ENCODE peak calls at places on chromosomes 11 and 22, in eight cellular contexts. O, F, X, M, W, S, D and E are unnamed samples.

GRCh38 chr11:32792948-32793475 is 1.4 kb downstream of the CCDC73 start:
- DNase-seq in O (peak; percentile 59), D (no peak), X (peak; percentile 52), S (peak; percentile 53), F (peak; percentile 77), M (peak; percentile 69), W (peak; percentile 57), E (peak; percentile 43)

GRCh38 chr22:41531736-41532477 is 12.4 kb downstream of the POLR3H start:
- DNase-seq in W (no peak), O (no peak), X (no peak), M (no peak), S (no peak), D (no peak), F (no peak), E (no peak)

GRCh38 chr11:124778281-124778680 is 16.2 kb upstream of the ESAM start:
- DNase-seq in X (no peak), W (no peak), S (no peak), O (no peak), D (no peak), F (no peak), M (no peak), E (no peak)

GRCh38 chr22:36036167-36036624 is 7.6 kb upstream of the RBFOX2 start:
- DNase-seq in O (no peak), X (no peak), M (no peak), F (no peak), W (no peak), S (no peak), D (no peak), E (no peak)

GRCh38 chr11:28289444-28289843 is 181.3 kb downstream of the METTL15 start:
- DNase-seq in S (no peak), W (no peak), X (no peak), O (no peak), F (no peak), M (no peak), D (no peak), E (no peak)

GRCh38 chr11:104625246-104625645 is 273.0 kb downstream of the CASP12 start:
- DNase-seq in X (no peak), M (no peak), O (no peak), W (peak; percentile 61), F (no peak), D (no peak), S (peak; percentile 41), E (no peak)

GRCh38 chr22:49266561-49267519 is 560.8 kb downstream of the BRD1 start:
- DNase-seq in W (no peak), M (no peak), S (no peak), O (no peak), F (no peak), X (no peak), D (peak; percentile 82), E (no peak)

GRCh38 chr11:33617672-33618362 is 82.8 kb downstream of the C11orf91 start:
- DNase-seq in O (no peak), F (no peak), M (no peak), S (no peak), W (peak; percentile 59), X (no peak), D (no peak), E (no peak)

GRCh38 chr11:101444851-101445250 is 139.0 kb downstream of the TRPC6 start:
- DNase-seq in W (no peak), X (no peak), O (no peak), F (no peak), D (no peak), M (no peak), S (no peak), E (no peak)

GRCh38 chr11:46999217-46999616 is 62.7 kb downstream of the CSTPP1 start:
- DNase-seq in W (no peak), S (no peak), M (no peak), F (no peak), D (no peak), X (no peak), O (no peak), E (no peak)

GRCh38 chr11:78063440-78064181 is at the start of gene THRSP:
- DNase-seq in M (peak; percentile 81), D (no peak), F (no peak), S (no peak), O (no peak), X (no peak), W (no peak), E (no peak)

GRCh38 chr11:6911946-6912345 is 8.9 kb upstream of the OR2D3 start:
- DNase-seq in F (no peak), O (no peak), W (peak; percentile 67), D (no peak), M (no peak), X (no peak), S (peak; percentile 80), E (no peak)

GRCh38 chr22:33922268-33922667 is 2.0 kb upstream of the LARGE1 start:
- DNase-seq in D (no peak), F (peak; percentile 53), O (peak; percentile 29), W (peak; percentile 37), S (peak; percentile 29), X (no peak), M (peak; percentile 46), E (no peak)

DNA sequence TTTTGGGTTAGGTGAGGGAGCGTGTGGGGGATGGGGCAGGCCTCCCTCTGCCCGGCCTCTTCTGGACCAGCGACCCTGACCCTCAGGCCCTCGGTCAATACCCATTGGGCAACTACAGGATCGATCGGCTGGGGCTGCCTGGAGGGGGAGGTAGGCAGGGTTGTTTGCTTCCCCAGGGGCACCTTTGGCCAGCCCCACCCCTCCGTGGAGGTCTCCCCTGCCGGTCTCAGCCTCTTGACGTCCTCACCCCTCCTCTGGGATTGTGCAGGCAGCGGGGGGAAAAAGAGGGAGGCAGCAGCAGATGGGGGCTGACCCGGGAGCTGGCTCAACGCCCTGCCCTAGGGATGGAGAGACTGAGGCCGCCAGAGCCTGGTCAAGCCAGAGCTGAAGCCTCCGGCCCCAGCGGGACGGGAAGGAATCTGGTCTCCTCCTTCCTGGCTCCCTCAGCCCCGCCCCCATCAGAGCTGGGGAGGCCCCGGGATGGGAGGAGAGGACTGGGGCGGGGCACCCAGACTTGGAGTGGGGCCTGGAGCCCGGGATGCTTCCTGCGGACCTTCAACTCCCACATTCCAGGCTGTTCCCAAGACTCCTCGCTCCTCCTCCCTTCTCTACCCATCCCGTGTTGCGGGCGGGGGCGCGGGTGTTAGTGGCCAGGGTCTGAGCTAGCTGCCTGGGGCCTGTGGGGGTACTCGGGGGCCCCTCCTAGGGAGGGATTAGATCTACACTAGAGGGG is 14.4 kb upstream of the CDC42EP1 start:
- DNase-seq in D (peak; percentile 99), M (peak; percentile 86), S (peak; percentile 99), O (peak; percentile 94), X (no peak), W (peak; percentile 95), F (peak; percentile 93), E (no peak)
- TF ChIP-seq CTCF in D (no peak), M (no peak), S (no peak), O (no peak), X (no peak), W (no peak), F (no peak), E (no peak)

DNA sequence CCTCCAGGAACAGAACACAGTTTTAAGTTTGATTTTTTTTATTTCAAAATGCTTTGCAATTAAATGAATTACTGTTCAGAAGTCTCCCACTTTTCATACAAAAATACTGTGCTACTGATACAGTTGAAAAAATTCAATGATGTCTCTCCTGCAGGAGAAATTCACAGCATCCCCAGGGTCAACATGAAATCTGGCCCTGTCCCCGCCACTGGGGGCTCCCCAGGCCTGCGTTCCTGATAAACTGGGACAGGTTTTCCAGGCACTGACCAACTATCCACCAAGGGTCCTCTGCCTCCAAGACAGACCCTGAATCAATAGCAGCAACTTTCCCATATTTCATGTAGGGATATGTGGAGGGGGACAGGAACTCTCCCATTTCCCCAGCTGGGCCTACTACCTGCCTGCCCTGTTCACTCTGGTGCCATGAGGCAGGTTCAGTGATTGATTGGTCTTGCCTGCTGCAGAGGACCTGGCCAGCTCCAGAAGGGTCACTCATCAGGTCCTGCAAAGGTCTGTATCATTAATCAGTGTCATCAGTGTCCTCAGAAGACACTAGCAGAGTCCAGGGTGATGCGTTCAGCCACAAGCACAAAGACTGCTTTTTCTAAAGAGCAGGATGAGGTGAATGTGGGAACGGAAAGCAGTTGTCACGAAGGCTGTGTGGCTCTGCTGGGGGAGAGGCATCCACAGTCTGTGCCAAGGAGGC is 43.4 kb downstream of the PISD start:
- DNase-seq in D (no peak), X (no peak), M (no peak), O (no peak), W (no peak), F (no peak), S (no peak), E (no peak)
- TF ChIP-seq CTCF in D (no peak), X (no peak), M (no peak), O (no peak), W (no peak), F (no peak), S (no peak), E (no peak)

GRCh38 chr11:63906087-63906486 is 10.9 kb downstream of the RCOR2 start:
- DNase-seq in X (no peak), S (no peak), M (no peak), D (no peak), O (no peak), F (no peak), W (no peak), E (no peak)

GRCh38 chr11:63905179-63905578 is 11.8 kb downstream of the RCOR2 start:
- DNase-seq in X (no peak), S (no peak), W (no peak), M (no peak), O (no peak), F (no peak), D (no peak), E (no peak)

GRCh38 chr11:63907063-63907462 is 9.9 kb downstream of the RCOR2 start:
- DNase-seq in D (no peak), M (no peak), X (no peak), W (no peak), S (no peak), F (no peak), O (no peak), E (peak; percentile 17)

GRCh38 chr11:63907808-63908530 is 9.0 kb downstream of the RCOR2 start:
- DNase-seq in F (peak; percentile 85), X (no peak), W (no peak), D (no peak), S (no peak), M (peak; percentile 81), O (no peak), E (peak; percentile 30)

GRCh38 chr11:63906585-63906984 is 10.4 kb downstream of the RCOR2 start:
- DNase-seq in M (no peak), X (peak; percentile 74), S (peak; percentile 32), D (no peak), O (no peak), W (peak; percentile 33), F (no peak), E (peak; percentile 70)
- TF ChIP-seq CTCF in M (no peak), X (peak; percentile 32), S (peak; percentile 14), D (peak; percentile 51), O (no peak), W (no peak), F (peak; percentile 12), E (no peak)

DNA sequence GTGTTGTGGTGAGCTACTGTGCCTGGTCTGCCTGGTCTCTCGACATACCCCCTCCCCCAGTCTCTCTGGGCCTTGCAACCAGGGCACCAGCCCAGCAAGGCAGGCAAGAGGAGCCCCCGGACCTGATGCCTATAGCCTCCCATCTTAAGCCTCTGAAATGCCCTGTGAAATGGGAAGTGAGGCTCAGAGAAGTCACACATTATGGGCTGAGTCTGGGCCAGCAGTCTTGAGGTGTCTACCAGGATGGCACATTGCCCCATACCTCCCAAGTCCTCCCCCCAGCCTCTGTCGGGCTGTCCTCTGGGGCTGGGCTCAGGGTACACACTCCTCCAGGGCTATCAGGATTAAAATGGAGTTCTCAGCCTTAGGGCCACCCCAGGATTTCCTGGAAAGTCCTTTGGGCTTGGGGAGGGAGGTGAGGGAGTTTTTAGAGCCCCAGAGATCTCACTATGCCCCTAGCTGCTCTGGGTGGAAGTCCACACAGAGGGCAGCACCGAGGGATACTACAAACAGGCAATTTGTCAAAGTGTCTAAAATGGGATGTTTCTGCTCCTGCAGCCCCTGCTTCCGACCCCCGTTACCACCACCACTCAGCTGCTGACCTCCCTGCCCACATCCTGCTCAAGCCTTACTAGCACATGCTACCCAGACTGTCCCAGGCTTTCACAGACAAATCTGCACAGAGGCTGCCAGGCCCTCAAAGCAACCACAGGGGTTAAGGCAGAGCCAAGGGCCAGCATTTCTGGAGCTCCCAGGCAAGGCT is 3.1 kb upstream of the SH3BP1 start:
- DNase-seq in S (peak; percentile 68), D (no peak), W (peak; percentile 10), M (no peak), O (no peak), X (peak; percentile 57), F (no peak), E (no peak)
- TF ChIP-seq CTCF in S (peak; percentile 51), D (peak; percentile 45), W (peak; percentile 41), M (no peak), O (no peak), X (peak; percentile 23), F (no peak), E (peak; percentile 16)